ENCODE peak calls at places on chromosome X, in seven cellular contexts. I, K, N, R, O, J and E are unnamed samples.

GRCh38 chrX:20061869-20062254 is 54.8 kb downstream of the MAP7D2 start:
- DNase-seq in N (peak; percentile 51), R (no peak), O (no peak), K (peak; percentile 63), J (no peak), I (no peak), E (no peak)

GRCh38 chrX:150664290-150664689 is 28.9 kb upstream of the MTMR1 start:
- DNase-seq in J (no peak), O (no peak), I (no peak), R (no peak), N (no peak), K (no peak), E (no peak)

GRCh38 chrX:78437621-78438020 is 110.2 kb upstream of the CYSLTR1 start:
- DNase-seq in O (no peak), N (no peak), J (no peak), I (no peak), R (no peak), K (peak; percentile 57), E (no peak)

GRCh38 chrX:68396953-68397352 is 36.3 kb downstream of the OPHN1 start:
- DNase-seq in I (no peak), R (no peak), J (peak; percentile 1), K (no peak), O (no peak), N (peak; percentile 48), E (no peak)

GRCh38 chrX:34654939-34655338 is 2.1 kb downstream of the TMEM47 start:
- DNase-seq in O (no peak), N (peak; percentile 28), R (no peak), J (no peak), I (no peak), K (no peak), E (no peak)

GRCh38 chrX:31497086-31497485 is 425.2 kb upstream of the FTHL17 start:
- DNase-seq in K (no peak), I (no peak), R (no peak), O (no peak), J (no peak), N (peak; percentile 62), E (no peak)

GRCh38 chrX:33128048-33128805 is 83.1 kb downstream of the DMD start:
- DNase-seq in J (no peak), N (no peak), K (no peak), R (no peak), O (no peak), I (no peak), E (no peak)

GRCh38 chrX:23434356-23434884 is 99.8 kb downstream of the PTCHD1 start:
- DNase-seq in N (peak; percentile 90), R (peak; percentile 61), K (peak; percentile 48), I (peak; percentile 74), O (peak; percentile 72), J (no peak), E (no peak)

GRCh38 chrX:31333181-31333831 is 261.5 kb upstream of the FTHL17 start:
- DNase-seq in N (peak; percentile 58), O (no peak), R (no peak), I (no peak), J (no peak), K (peak; percentile 11), E (no peak)

GRCh38 chrX:149131780-149132179 is 373.3 kb downstream of the IDS start:
- DNase-seq in O (no peak), R (no peak), N (no peak), J (no peak), K (no peak), I (no peak), E (no peak)

GRCh38 chrX:15474058-15474457 is 19.1 kb downstream of the PIR start:
- DNase-seq in K (no peak), O (no peak), J (no peak), I (no peak), N (no peak), R (no peak), E (no peak)

GRCh38 chrX:40845331-40845911 is 110.1 kb upstream of the MED14 start:
- DNase-seq in N (peak; percentile 93), I (no peak), O (no peak), K (peak; percentile 14), R (no peak), J (no peak), E (peak; percentile 49)

GRCh38 chrX:118560380-118560932 is 64.8 kb downstream of the DOCK11 start:
- DNase-seq in J (no peak), N (no peak), O (no peak), R (no peak), I (no peak), K (no peak), E (no peak)

GRCh38 chrX:29992083-29992482 is 223.3 kb upstream of the MAGEB2 start:
- DNase-seq in N (no peak), K (peak; percentile 2), O (no peak), I (no peak), R (no peak), J (no peak), E (no peak)

GRCh38 chrX:134382821-134383220 is 77.1 kb upstream of the HPRT1 start:
- DNase-seq in O (no peak), J (no peak), K (no peak), I (no peak), N (no peak), R (no peak), E (no peak)
- TF ChIP-seq CTCF in O (no peak), J (no peak), K (no peak), I (no peak), N (no peak), R (no peak), E (no peak)

GRCh38 chrX:153306527-153307115 is 14.9 kb downstream of the PNMA6F start:
- DNase-seq in K (no peak), O (no peak), N (no peak), R (no peak), I (no peak), J (no peak), E (no peak)

GRCh38 chrX:153304988-153305736 is 16.4 kb downstream of the PNMA6F start:
- DNase-seq in R (no peak), N (no peak), I (no peak), J (no peak), K (no peak), O (no peak), E (no peak)

GRCh38 chrX:153310901-153311300 is 10.7 kb downstream of the PNMA6F start:
- DNase-seq in R (no peak), I (no peak), K (no peak), O (no peak), J (no peak), N (no peak), E (no peak)

GRCh38 chrX:153305941-153306464 is 15.6 kb downstream of the PNMA6F start:
- DNase-seq in R (no peak), J (no peak), K (peak; percentile 6), N (no peak), O (no peak), I (no peak), E (no peak)

GRCh38 chrX:153307546-153308175 is 13.9 kb downstream of the PNMA6F start:
- DNase-seq in K (no peak), I (no peak), R (no peak), J (no peak), N (no peak), O (no peak), E (no peak)
- H3K9me3 ChIP-seq in K (no peaks in the 10 kb centered on the region), I (no peaks in the 10 kb centered on the region), R (no peaks in the 10 kb centered on the region), J (no peaks in the 10 kb centered on the region), N (no peaks in the 10 kb centered on the region), O (no peaks in the 10 kb centered on the region), E (no peaks in the 10 kb centered on the region)

GRCh38 chrX:110403839-110404238 is 45.2 kb downstream of the RTL9 start:
- DNase-seq in N (peak; percentile 65), K (no peak), R (no peak), I (no peak), J (no peak), O (no peak), E (no peak)
- H3K4me1 ChIP-seq in N (peaks cover 8% of the 10 kb centered on the region), K (peaks cover 38% of the 10 kb centered on the region), R (no peaks in the 10 kb centered on the region), I (peaks cover 18% of the 10 kb centered on the region), J (no peaks in the 10 kb centered on the region), O (no peaks in the 10 kb centered on the region), E (peaks cover 12% of the 10 kb centered on the region)

DNA sequence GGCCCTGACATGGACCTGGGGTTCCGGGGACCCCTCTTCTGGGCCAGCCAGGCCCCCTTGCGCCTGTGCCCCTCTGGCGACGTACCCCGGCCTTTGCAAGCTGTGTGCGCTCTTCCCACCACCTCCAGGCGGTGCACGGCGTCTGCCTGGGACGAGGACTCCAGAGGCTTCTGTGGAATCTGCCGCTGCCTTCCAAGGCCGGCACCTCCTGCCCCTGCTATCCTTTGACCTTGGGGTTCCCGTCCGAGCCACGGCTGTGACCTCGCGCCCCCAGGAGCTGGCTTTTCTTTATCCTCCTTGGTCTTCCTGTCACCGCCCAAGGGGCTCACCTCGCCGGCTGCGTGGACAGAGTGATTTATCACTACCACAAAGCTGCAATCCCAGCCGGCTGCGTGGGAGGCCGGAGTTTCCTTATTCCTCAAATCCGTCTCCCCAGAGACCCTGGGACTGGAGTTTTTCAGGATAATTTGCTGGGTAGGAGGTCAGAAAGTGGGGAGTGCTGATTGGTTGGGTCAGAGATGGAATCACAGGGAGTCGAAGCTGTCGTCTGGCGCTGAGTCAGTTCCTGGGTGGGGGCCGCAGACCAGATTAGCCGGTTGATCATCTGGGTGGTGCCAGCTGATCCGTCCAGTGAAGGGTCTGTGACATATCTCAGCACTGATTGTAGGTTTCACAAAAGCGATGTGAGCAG is 19.9 kb upstream of the PLCXD1 start:
- DNase-seq in I (no peak), R (peak; percentile 16), N (peak; percentile 28), J (peak; percentile 63), K (peak; percentile 67), O (no peak), E (peak; percentile 72)
- TF ChIP-seq CTCF in I (no peak), R (no peak), N (no peak), J (no peak), K (no peak), O (no peak), E (peak; percentile 35)